ENCODE peak calls at places on chromosome 19, in seven cellular contexts. A is pancreas; E is GM12865; B is CD8-positive, alpha-beta memory T cell; Y is choroid plexus epithelial cell; Z is A549; Q is epithelial cell of proximal tubule. O is an unnamed sample.

GRCh38 chr19:3062165-3063105 is at the start of gene TLE5:
- DNase-seq in A (peak), E (peak), B (peak), Y (peak), Z (no peak), Q (no peak), O (peak)

GRCh38 chr19:38424272-38424671 is 1.7 kb downstream of the RASGRP4 start:
- DNase-seq in A (no peak), E (no peak), B (no peak), Y (no peak), Z (no peak), Q (no peak), O (no peak)

GRCh38 chr19:32421589-32422361 is 16.2 kb downstream of the DPY19L3 start:
- DNase-seq in A (no peak), E (peak), B (no peak), Y (peak), Z (no peak), Q (no peak), O (no peak)

GRCh38 chr19:43662487-43662886 is 7.5 kb downstream of the PLAUR start:
- DNase-seq in A (no peak), E (no peak), B (no peak), Y (peak), Z (no peak), Q (no peak), O (no peak)

GRCh38 chr19:55075366-55075998 is at the start of gene EPS8L1:
- DNase-seq in A (peak), E (no peak), B (no peak), Y (no peak), Z (no peak), Q (no peak), O (no peak)

GRCh38 chr19:53908106-53908932 is 759 bp upstream of the CACNG7 start:
- DNase-seq in A (peak), E (no peak), B (peak), Y (peak), Z (peak), Q (no peak), O (no peak)

GRCh38 chr19:41599175-41599966 is 23.4 kb downstream of the CEACAM21 start:
- DNase-seq in A (no peak), E (no peak), B (no peak), Y (no peak), Z (no peak), Q (no peak), O (no peak)

GRCh38 chr19:28526042-28526441 is 686.9 kb downstream of the UQCRFS1 start:
- DNase-seq in A (no peak), E (no peak), B (no peak), Y (no peak), Z (no peak), Q (no peak), O (no peak)

GRCh38 chr19:4714016-4714415 is 9.6 kb downstream of the DPP9 start:
- DNase-seq in A (no peak), E (no peak), B (no peak), Y (no peak), Z (no peak), Q (no peak), O (no peak)

GRCh38 chr19:15780595-15781418 is 6.7 kb upstream of the OR10H5 start:
- DNase-seq in A (no peak), E (no peak), B (no peak), Y (no peak), Z (no peak), Q (no peak), O (no peak)

GRCh38 chr19:5170329-5170745 is 170.3 kb downstream of the PTPRS start:
- DNase-seq in A (no peak), E (peak), B (peak), Y (no peak), Z (no peak), Q (no peak), O (no peak)

GRCh38 chr19:49395581-49396407 is 7.7 kb downstream of the KASH5 start:
- DNase-seq in A (no peak), E (peak), B (no peak), Y (no peak), Z (no peak), Q (no peak), O (no peak)

GRCh38 chr19:49949735-49950589 is 11.0 kb downstream of the SIGLEC11 start:
- DNase-seq in A (no peak), E (no peak), B (no peak), Y (no peak), Z (no peak), Q (no peak), O (no peak)

GRCh38 chr19:39247701-39248664 is 673 bp downstream of the IFNL4 start:
- DNase-seq in A (no peak), E (no peak), B (no peak), Y (no peak), Z (no peak), Q (no peak), O (no peak)

GRCh38 chr19:54100560-54100959 is at the start of gene OSCAR:
- DNase-seq in A (no peak), E (no peak), B (no peak), Y (no peak), Z (no peak), Q (no peak), O (no peak)

GRCh38 chr19:43465468-43466120 is at the start of gene LYPD3:
- DNase-seq in A (no peak), E (no peak), B (no peak), Y (no peak), Z (no peak), Q (no peak), O (no peak)

GRCh38 chr19:2650515-2650914 is 52.0 kb downstream of the GNG7 start:
- DNase-seq in A (no peak), E (no peak), B (no peak), Y (no peak), Z (no peak), Q (no peak), O (no peak)

GRCh38 chr19:7348587-7349230 is at the start of gene ARHGEF18:
- DNase-seq in A (no peak), E (peak), B (peak), Y (peak), Z (no peak), Q (no peak), O (peak)

GRCh38 chr19:6204212-6204611 is 68.7 kb downstream of the ACSBG2 start:
- DNase-seq in A (no peak), E (no peak), B (no peak), Y (peak), Z (no peak), Q (peak), O (no peak)

GRCh38 chr19:3296034-3296433 is 70.3 kb upstream of the NFIC start:
- DNase-seq in A (no peak), E (no peak), B (no peak), Y (no peak), Z (no peak), Q (no peak), O (no peak)

GRCh38 chr19:40283414-40284250 is 1.5 kb downstream of the AKT2 start:
- DNase-seq in A (peak), E (no peak), B (no peak), Y (peak), Z (no peak), Q (no peak), O (no peak)

GRCh38 chr19:40609561-40610395 is 8.6 kb downstream of the LTBP4 start:
- DNase-seq in A (peak), E (peak), B (peak), Y (peak), Z (peak), Q (no peak), O (peak)

GRCh38 chr19:47613165-47614146 is 4.5 kb downstream of the BICRA start:
- DNase-seq in A (no peak), E (no peak), B (no peak), Y (peak), Z (no peak), Q (no peak), O (no peak)
- H3K4me3 ChIP-seq in A (no peak), E (no peak), B (no peak), Y (no peak), Z (no peak), Q (no peak), O (no peak)

DNA sequence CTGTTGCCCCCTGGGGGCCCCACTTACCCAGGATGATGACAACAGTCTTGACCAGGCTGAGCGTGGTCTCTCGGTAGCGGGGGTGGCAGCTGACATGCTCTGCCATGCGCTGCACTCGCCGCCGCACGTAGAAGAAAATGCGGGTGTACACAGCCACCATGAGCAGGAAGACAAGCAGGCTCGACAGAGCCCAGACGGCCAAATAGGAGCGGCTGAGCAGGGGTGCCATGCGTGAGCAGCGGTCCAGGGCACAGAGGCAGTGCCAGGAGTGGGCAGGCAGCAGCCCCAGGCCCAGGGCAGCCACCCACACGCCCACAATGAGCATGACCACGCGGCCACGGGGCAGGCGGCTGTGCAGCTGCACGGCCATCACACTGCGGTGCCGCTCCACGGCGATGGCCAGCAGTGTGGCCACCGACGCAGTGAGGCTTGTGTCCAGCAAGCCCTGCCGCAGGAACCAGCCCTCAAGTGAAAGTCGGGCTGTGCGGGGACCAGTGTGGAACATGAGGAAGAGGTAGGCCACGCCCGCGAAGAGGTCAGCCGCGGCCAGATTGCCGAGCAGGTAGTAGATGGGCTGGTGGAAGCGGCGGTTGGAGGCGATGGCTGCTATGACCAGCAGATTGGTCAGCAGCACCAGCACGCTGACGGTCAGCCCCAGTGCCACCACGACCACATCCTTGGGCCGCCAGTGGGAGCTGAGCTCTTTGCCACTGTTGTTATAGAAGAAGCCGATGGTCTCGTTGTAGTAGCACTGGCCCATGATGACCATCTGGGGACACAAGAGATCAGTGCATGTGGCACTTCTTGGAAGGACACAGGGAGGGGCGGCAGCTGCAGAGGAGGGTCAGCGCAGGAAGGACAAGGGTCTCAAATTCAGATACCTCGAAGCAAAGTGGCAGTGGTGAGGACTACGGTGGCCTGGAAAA is 1.2 kb downstream of the LPAR2 start:
- DNase-seq in A (no peak), E (no peak), B (no peak), Y (no peak), Z (no peak), Q (no peak), O (no peak)
- H3K4me3 ChIP-seq in A (no peak), E (peak), B (peak), Y (no peak), Z (no peak), Q (no peak), O (no peak)

GRCh38 chr19:45601115-45601514 is 897 bp downstream of the GPR4 start:
- DNase-seq in A (no peak), E (no peak), B (no peak), Y (no peak), Z (no peak), Q (no peak), O (no peak)
- H3K4me3 ChIP-seq in A (no peak), E (no peak), B (no peak), Y (no peak), Z (no peak), Q (no peak), O (no peak)

GRCh38 chr19:13089139-13089856 is 13.4 kb downstream of the LYL1 start:
- DNase-seq in A (no peak), E (peak), B (no peak), Y (no peak), Z (peak), Q (no peak), O (no peak)

GRCh38 chr19:13086341-13086740 is 16.3 kb downstream of the LYL1 start:
- DNase-seq in A (no peak), E (no peak), B (no peak), Y (no peak), Z (no peak), Q (no peak), O (no peak)

GRCh38 chr19:13087295-13087694 is 15.4 kb downstream of the LYL1 start:
- DNase-seq in A (no peak), E (no peak), B (no peak), Y (no peak), Z (no peak), Q (no peak), O (no peak)

GRCh38 chr19:13089857-13090507 is 12.7 kb downstream of the LYL1 start:
- DNase-seq in A (no peak), E (no peak), B (no peak), Y (no peak), Z (no peak), Q (no peak), O (no peak)

GRCh38 chr19:13087795-13088537 is 14.7 kb downstream of the LYL1 start:
- DNase-seq in A (no peak), E (no peak), B (no peak), Y (no peak), Z (no peak), Q (no peak), O (no peak)
- H3K4me3 ChIP-seq in A (no peak), E (no peak), B (no peak), Y (no peak), Z (no peak), Q (peak), O (no peak)

DNA sequence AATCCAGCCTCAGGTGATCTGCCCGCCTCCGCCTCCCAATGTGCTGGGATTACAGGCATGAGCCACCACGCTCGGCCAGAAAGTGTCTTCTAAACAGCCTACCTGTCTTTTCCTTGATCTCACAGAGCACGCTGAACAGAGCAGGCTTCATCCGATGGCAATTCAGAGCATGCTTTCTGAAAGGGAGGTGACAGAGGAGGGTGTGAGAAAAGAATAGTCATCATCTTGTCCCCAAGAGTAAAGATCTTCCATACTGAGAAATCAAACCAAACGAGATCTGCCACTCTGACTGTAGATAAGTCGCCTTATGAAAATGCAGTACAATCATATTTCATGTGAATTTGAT is 19.3 kb downstream of the PBX4 start:
- DNase-seq in A (no peak), E (peak), B (no peak), Y (no peak), Z (no peak), Q (no peak), O (no peak)
- H3K4me3 ChIP-seq in A (no peak), E (peak), B (no peak), Y (no peak), Z (no peak), Q (no peak), O (peak)

DNA sequence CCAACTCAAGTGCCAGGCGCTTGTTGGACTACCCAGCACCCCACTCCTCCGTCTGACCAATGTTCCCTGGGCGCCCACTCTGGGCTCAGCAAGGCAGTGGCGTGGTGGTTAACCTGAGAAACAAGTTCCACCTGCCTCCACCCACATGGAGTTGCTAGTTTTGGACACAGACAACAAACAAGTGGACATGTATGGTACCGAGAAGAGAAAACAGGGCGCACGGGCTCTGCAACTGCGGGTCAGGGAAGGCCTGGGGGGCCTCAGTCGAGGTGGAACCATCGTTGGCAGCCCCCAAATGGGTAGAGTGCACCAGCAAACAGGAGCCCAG is 2.5 kb downstream of the MIER2 start:
- DNase-seq in A (no peak), E (no peak), B (no peak), Y (no peak), Z (no peak), Q (no peak), O (no peak)
- H3K4me3 ChIP-seq in A (no peak), E (no peak), B (peak), Y (no peak), Z (no peak), Q (no peak), O (no peak)

GRCh38 chr19:14333101-14333871 is 48.0 kb upstream of the ADGRE5 start:
- DNase-seq in A (no peak), E (no peak), B (no peak), Y (peak), Z (peak), Q (no peak), O (no peak)
- H3K4me3 ChIP-seq in A (no peak), E (no peak), B (peak), Y (peak), Z (peak), Q (peak), O (no peak)

GRCh38 chr19:29724741-29725140 is 9.7 kb upstream of the C19orf12 start:
- DNase-seq in A (no peak), E (no peak), B (no peak), Y (no peak), Z (no peak), Q (no peak), O (no peak)
- H3K4me3 ChIP-seq in A (no peak), E (no peak), B (no peak), Y (no peak), Z (no peak), Q (peak), O (no peak)